ENCODE peak calls at places on chromosomes 13 and 19, in six cellular contexts. Z, K, F, D, Q and L are unnamed samples.

GRCh38 chr19:17841810-17842662 is 5.7 kb downstream of the JAK3 start:
- DNase-seq in Q (peak; percentile 60), D (peak; percentile 83), Z (peak; percentile 91), K (peak; percentile 83), F (peak; percentile 100), L (no peak)

GRCh38 chr19:36245210-36246005 is 30.5 kb downstream of the ZNF146 start:
- DNase-seq in Q (no peak), Z (no peak), K (peak; percentile 17), F (no peak), D (no peak), L (no peak)

GRCh38 chr19:18417250-18418033 is 1.8 kb upstream of the SSBP4 start:
- DNase-seq in Q (peak; percentile 84), F (no peak), D (peak; percentile 78), Z (peak; percentile 37), K (peak; percentile 85), L (no peak)

GRCh38 chr19:35115538-35115951 is at the start of gene FXYD3:
- DNase-seq in Q (no peak), D (no peak), Z (peak; percentile 2), K (peak; percentile 35), F (peak; percentile 17), L (no peak)

GRCh38 chr13:31742102-31742695 is 2.9 kb downstream of the RXFP2 start:
- DNase-seq in Z (no peak), F (peak; percentile 60), Q (peak; percentile 80), K (peak; percentile 74), D (peak; percentile 76), L (peak; percentile 19)

GRCh38 chr13:101845501-101846012 is 393.1 kb downstream of the ITGBL1 start:
- DNase-seq in F (no peak), Q (peak; percentile 0), K (peak; percentile 2), D (no peak), Z (no peak), L (no peak)

GRCh38 chr13:102779426-102780159 is 6.0 kb upstream of the TEX30 start:
- DNase-seq in Q (no peak), D (peak; percentile 61), K (peak; percentile 10), F (no peak), Z (no peak), L (no peak)

GRCh38 chr19:18249834-18250233 is 23.6 kb upstream of the PDE4C start:
- DNase-seq in F (no peak), Q (no peak), Z (no peak), D (no peak), K (no peak), L (no peak)

GRCh38 chr19:5903502-5904301 is at the start of gene NDUFA11:
- DNase-seq in D (peak; percentile 99), Q (peak; percentile 97), K (peak; percentile 92), Z (peak; percentile 96), F (peak; percentile 93), L (peak; percentile 95)

GRCh38 chr19:38658462-38659306 is 11.2 kb downstream of the ACTN4 start:
- DNase-seq in F (peak; percentile 91), D (no peak), K (peak; percentile 100), Z (peak; percentile 79), Q (peak; percentile 100), L (no peak)

GRCh38 chr13:91238036-91238435 is 109.5 kb upstream of the MIR17HG start:
- DNase-seq in Q (no peak), K (no peak), Z (no peak), D (no peak), F (no peak), L (no peak)

GRCh38 chr19:55599468-55600335 is at the start of the genes FIZ1 and ZNF524:
- DNase-seq in Z (peak; percentile 98), F (peak; percentile 90), D (peak; percentile 98), Q (peak; percentile 99), K (peak; percentile 98), L (peak; percentile 91)

GRCh38 chr19:1826557-1827521 is 14.8 kb upstream of the ATP8B3 start:
- DNase-seq in F (no peak), Z (no peak), D (no peak), K (no peak), Q (no peak), L (no peak)

GRCh38 chr19:11138659-11139526 is 16.7 kb downstream of the SPC24 start:
- DNase-seq in Q (peak; percentile 83), F (peak; percentile 55), K (peak; percentile 92), Z (no peak), D (no peak), L (no peak)

GRCh38 chr13:23679214-23679613 is 109.0 kb downstream of the TNFRSF19 start:
- DNase-seq in Z (no peak), Q (peak; percentile 46), D (no peak), F (peak; percentile 30), K (peak; percentile 63), L (no peak)